ENCODE peak calls at places on chromosomes 5 and 9, in four cellular contexts. J, G, Y and L are unnamed samples.

GRCh38 chr5:173881811-173882575 is 6.2 kb upstream of the CPEB4 start:
- DNase-seq in J (no peak), G (no peak), Y (no peak), L (no peak)

GRCh38 chr9:7799934-7800285 is 332 bp upstream of the DMAC1 start:
- DNase-seq in J (no peak), G (no peak), Y (no peak), L (no peak)

GRCh38 chr5:125685771-125686170 is 737.4 kb upstream of the GRAMD2B start:
- DNase-seq in J (no peak), G (no peak), Y (no peak), L (no peak)

GRCh38 chr9:120394058-120394669 is 185.8 kb downstream of the CDK5RAP2 start:
- DNase-seq in J (peak), G (no peak), Y (no peak), L (no peak)

GRCh38 chr5:122351416-122352157 is 39.5 kb downstream of the SNCAIP start:
- DNase-seq in J (no peak), G (no peak), Y (no peak), L (no peak)

GRCh38 chr5:141871870-141872269 is 6.3 kb downstream of the PCDH1 start:
- DNase-seq in J (no peak), G (no peak), Y (no peak), L (no peak)

GRCh38 chr5:108531367-108532211 is 149.7 kb upstream of the FBXL17 start:
- DNase-seq in J (peak), G (no peak), Y (no peak), L (no peak)

GRCh38 chr5:170749911-170750431 is 33.6 kb upstream of the GABRP start:
- DNase-seq in J (no peak), G (no peak), Y (peak), L (peak)

GRCh38 chr5:157860898-157861894 is 2.3 kb upstream of the CLINT1 start:
- DNase-seq in J (peak), G (no peak), Y (no peak), L (peak)

GRCh38 chr9:21974542-21975409 is 19.4 kb downstream of the CDKN2A start:
- DNase-seq in J (no peak), G (no peak), Y (peak), L (no peak)

GRCh38 chr5:59354274-59354673 is 539.3 kb downstream of the PDE4D start:
- DNase-seq in J (no peak), G (no peak), Y (no peak), L (no peak)

GRCh38 chr5:171989946-171990712 is 16.3 kb downstream of the FBXW11 start:
- DNase-seq in J (no peak), G (no peak), Y (no peak), L (no peak)
- H3K27ac ChIP-seq in J (no peak), G (no peak), Y (no peak), L (no peak)

GRCh38 chr5:132495672-132496630 is 5.4 kb upstream of the IRF1 start:
- DNase-seq in J (peak), G (peak), Y (peak), L (peak)
- TF ChIP-seq EP300 in J (peak), G (peak), Y (no peak), L (peak)

GRCh38 chr5:97225222-97225621 is 42.2 kb upstream of the RIOK2 start:
- DNase-seq in J (no peak), G (no peak), Y (no peak), L (no peak)

GRCh38 chr5:97229688-97230285 is 46.7 kb upstream of the RIOK2 start:
- DNase-seq in J (no peak), G (no peak), Y (no peak), L (no peak)

GRCh38 chr5:97229196-97229595 is 46.1 kb upstream of the RIOK2 start:
- DNase-seq in J (no peak), G (no peak), Y (peak), L (no peak)

DNA sequence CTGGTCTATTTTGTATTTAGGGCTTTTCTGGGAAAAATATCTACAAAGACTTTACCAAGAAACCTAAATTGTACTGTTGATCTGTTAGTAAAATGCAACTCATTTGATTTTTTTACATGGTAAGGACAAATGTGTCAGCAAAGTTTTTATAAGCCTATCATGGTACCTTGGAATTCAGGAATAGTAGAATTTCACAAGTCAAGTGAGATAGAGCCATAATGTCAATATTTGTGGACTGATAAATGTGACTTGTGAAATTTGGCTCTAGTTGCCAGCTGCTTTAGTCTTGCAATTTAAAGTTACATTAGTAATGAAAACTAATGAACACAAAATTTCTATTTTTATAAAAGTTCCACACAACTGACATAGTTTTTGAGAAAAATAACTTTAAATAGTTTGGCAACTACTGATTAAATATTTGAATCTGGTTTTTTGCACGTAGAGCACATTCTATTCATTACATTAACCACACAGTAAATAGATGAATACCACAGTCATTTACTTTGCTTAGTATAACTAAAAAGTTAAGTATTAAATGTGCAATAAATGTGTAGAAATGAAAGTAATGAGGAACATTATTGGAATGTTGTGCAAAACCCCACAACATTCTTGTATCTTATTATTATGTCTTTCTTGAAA is 41.2 kb upstream of the RIOK2 start:
- DNase-seq in J (peak), G (no peak), Y (no peak), L (no peak)
- H3K27ac ChIP-seq in J (no peak), G (no peak), Y (no peak), L (no peak)

GRCh38 chr5:120457839-120458507 is 6.1 kb upstream of the PRR16 start:
- DNase-seq in J (peak), G (peak), Y (peak), L (peak)
- TF ChIP-seq EP300 in J (no peak), G (no peak), Y (no peak), L (no peak)

GRCh38 chr9:129240581-129241211 is 62.6 kb upstream of the IER5L start:
- DNase-seq in J (no peak), G (no peak), Y (no peak), L (no peak)
- H3K27ac ChIP-seq in J (no peak), G (no peak), Y (no peak), L (no peak)